ENCODE peak calls at places on chromosomes 5 and 9, in six cellular contexts. C, O, X, S, H and M are unnamed samples.

GRCh38 chr5:179486596-179487051 is 63.7 kb upstream of the RUFY1 start:
- DNase-seq in C (no peak), O (no peak), X (peak), S (no peak), H (no peak), M (no peak)

GRCh38 chr5:133687212-133688051 is 75.1 kb upstream of the FSTL4 start:
- DNase-seq in C (no peak), O (no peak), X (no peak), S (no peak), H (no peak), M (no peak)

GRCh38 chr5:35815089-35815936 is 41.4 kb upstream of the IL7R start:
- DNase-seq in C (no peak), O (no peak), X (peak), S (no peak), H (no peak), M (no peak)

GRCh38 chr9:10612649-10613398 is at the start of gene PTPRD:
- DNase-seq in C (peak), O (peak), X (peak), S (peak), H (peak), M (no peak)

GRCh38 chr5:74798977-74799911 is 32.2 kb downstream of the NSA2 start:
- DNase-seq in C (no peak), O (no peak), X (no peak), S (no peak), H (no peak), M (no peak)

GRCh38 chr9:4195285-4195684 is 104.6 kb downstream of the GLIS3 start:
- DNase-seq in C (no peak), O (no peak), X (no peak), S (no peak), H (no peak), M (no peak)

GRCh38 chr5:2746642-2747041 is 4.8 kb downstream of the IRX2 start:
- DNase-seq in C (no peak), O (peak), X (peak), S (no peak), H (no peak), M (no peak)

GRCh38 chr9:126235350-126235740 is 91.3 kb upstream of the MVB12B start:
- DNase-seq in C (no peak), O (no peak), X (no peak), S (no peak), H (no peak), M (no peak)

GRCh38 chr5:2009986-2010914 is 127.5 kb upstream of the IRX4 start:
- DNase-seq in C (no peak), O (no peak), X (no peak), S (no peak), H (no peak), M (no peak)

GRCh38 chr9:98109052-98109451 is 10.0 kb downstream of the TRIM14 start:
- DNase-seq in C (no peak), O (no peak), X (no peak), S (peak), H (no peak), M (no peak)

GRCh38 chr5:170451764-170452365 is 52.0 kb upstream of the KCNIP1 start:
- DNase-seq in C (no peak), O (no peak), X (no peak), S (no peak), H (no peak), M (no peak)

GRCh38 chr5:43804041-43804440 is 201.1 kb downstream of the NNT start:
- DNase-seq in C (no peak), O (no peak), X (no peak), S (no peak), H (no peak), M (no peak)

GRCh38 chr5:122864400-122864799 is 19.0 kb downstream of the SNX24 start:
- DNase-seq in C (no peak), O (no peak), X (no peak), S (no peak), H (no peak), M (peak)

GRCh38 chr5:173881811-173882575 is 6.2 kb upstream of the CPEB4 start:
- DNase-seq in C (no peak), O (no peak), X (no peak), S (no peak), H (no peak), M (no peak)

GRCh38 chr5:65478336-65478735 is 3.4 kb downstream of the ADAMTS6 start:
- DNase-seq in C (no peak), O (no peak), X (no peak), S (no peak), H (no peak), M (no peak)

GRCh38 chr5:89289604-89290003 is 406.6 kb upstream of the MEF2C start:
- DNase-seq in C (no peak), O (no peak), X (no peak), S (no peak), H (no peak), M (no peak)

GRCh38 chr5:81207009-81207408 is 26.1 kb upstream of the CKMT2 start:
- DNase-seq in C (no peak), O (no peak), X (no peak), S (no peak), H (no peak), M (no peak)

GRCh38 chr9:111282940-111283339 is 47.1 kb downstream of the OR2K2 start:
- DNase-seq in C (no peak), O (no peak), X (no peak), S (no peak), H (no peak), M (no peak)

GRCh38 chr9:69861011-69861410 is 40.4 kb downstream of the CFAP95 start:
- DNase-seq in C (no peak), O (no peak), X (no peak), S (no peak), H (no peak), M (no peak)

GRCh38 chr5:6401410-6401809 is 23.1 kb upstream of the MED10 start:
- DNase-seq in C (no peak), O (no peak), X (no peak), S (no peak), H (no peak), M (no peak)

GRCh38 chr9:72574156-72574810 is 52.9 kb downstream of the TMC1 start:
- DNase-seq in C (no peak), O (peak), X (no peak), S (no peak), H (no peak), M (no peak)

GRCh38 chr9:114087721-114088120 is 9.6 kb upstream of the AMBP start:
- DNase-seq in C (no peak), O (no peak), X (no peak), S (no peak), H (no peak), M (no peak)

GRCh38 chr5:135031813-135032612 is 2.0 kb downstream of the PITX1 start:
- DNase-seq in C (no peak), O (no peak), X (no peak), S (no peak), H (no peak), M (no peak)

GRCh38 chr9:137300607-137301085 is 1.4 kb downstream of the NRARP start:
- DNase-seq in C (peak), O (no peak), X (no peak), S (no peak), H (peak), M (no peak)

GRCh38 chr9:13898957-13899356 is 415.0 kb downstream of the NFIB start:
- DNase-seq in C (peak), O (no peak), X (no peak), S (no peak), H (no peak), M (no peak)

GRCh38 chr5:71905804-71906711 is 187.0 kb downstream of the CARTPT start:
- DNase-seq in C (no peak), O (peak), X (peak), S (no peak), H (peak), M (no peak)